ENCODE peak calls at places on chromosomes 6 and 20, in five cellular contexts. W is A549, U is GM12878, O is HepG2, D is K562. B is an unnamed sample.
A peak's percentile ranks its signal among the peaks of the same experiment; 100 is the strongest.

GRCh38 chr6:18246205-18246604 is 18.1 kb downstream of the DEK start:
- DNase-seq in W (no peak), U (no peak), O (no peak), D (no peak), B (no peak)

GRCh38 chr20:49691818-49692568 is 21.7 kb downstream of the B4GALT5 start:
- DNase-seq in W (no peak), U (no peak), O (no peak), D (no peak), B (no peak)

GRCh38 chr6:10960171-10960570 is 73.3 kb downstream of the SYCP2L start:
- DNase-seq in W (no peak), U (no peak), O (peak; percentile 29), D (no peak), B (no peak)

GRCh38 chr20:24650091-24650490 is 180.7 kb downstream of the SYNDIG1 start:
- DNase-seq in W (no peak), U (no peak), O (no peak), D (no peak), B (no peak)

GRCh38 chr6:41022294-41022693 is 16.7 kb downstream of the UNC5CL start:
- DNase-seq in W (no peak), U (no peak), O (no peak), D (no peak), B (no peak)

GRCh38 chr6:41878246-41878645 is 16.9 kb downstream of the USP49 start:
- DNase-seq in W (no peak), U (no peak), O (no peak), D (no peak), B (no peak)

GRCh38 chr6:136095961-136096360 is 154.2 kb downstream of the MTFR2 start:
- DNase-seq in W (no peak), U (no peak), O (no peak), D (no peak), B (no peak)

GRCh38 chr20:1451092-1451491 is 15.6 kb downstream of the NSFL1C start:
- DNase-seq in W (no peak), U (no peak), O (no peak), D (no peak), B (no peak)

GRCh38 chr20:1806456-1806855 is 88.8 kb upstream of the SIRPA start:
- DNase-seq in W (no peak), U (no peak), O (no peak), D (no peak), B (no peak)

GRCh38 chr6:143694560-143694959 is 16.8 kb downstream of the PHACTR2 start:
- DNase-seq in W (no peak), U (no peak), O (no peak), D (no peak), B (no peak)
- TF ChIP-seq ESRRA in W (no peak), U (no peak), O (no peak), D (no peak), B (no peak)

GRCh38 chr20:51609251-51609650 is 66.7 kb upstream of the NFATC2 start:
- DNase-seq in W (no peak), U (no peak), O (no peak), D (no peak), B (no peak)
- TF ChIP-seq CTCF in W (no peak), U (no peak), O (no peak), D (no peak), B (no peak)

GRCh38 chr20:60138263-60139127 is 180.3 kb downstream of the CDH26 start:
- DNase-seq in W (no peak), U (no peak), O (no peak), D (peak; percentile 18), B (no peak)
- TF ChIP-seq ESRRA in W (no peak), U (no peak), O (no peak), D (no peak), B (no peak)

GRCh38 chr6:89311853-89312531 is 3.1 kb downstream of the GABRR2 start:
- DNase-seq in W (no peak), U (no peak), O (peak; percentile 40), D (no peak), B (peak; percentile 70)
- TF ChIP-seq CTCF in W (peak; percentile 18), U (no peak), O (peak; percentile 95), D (peak; percentile 61), B (peak; percentile 8)

DNA sequence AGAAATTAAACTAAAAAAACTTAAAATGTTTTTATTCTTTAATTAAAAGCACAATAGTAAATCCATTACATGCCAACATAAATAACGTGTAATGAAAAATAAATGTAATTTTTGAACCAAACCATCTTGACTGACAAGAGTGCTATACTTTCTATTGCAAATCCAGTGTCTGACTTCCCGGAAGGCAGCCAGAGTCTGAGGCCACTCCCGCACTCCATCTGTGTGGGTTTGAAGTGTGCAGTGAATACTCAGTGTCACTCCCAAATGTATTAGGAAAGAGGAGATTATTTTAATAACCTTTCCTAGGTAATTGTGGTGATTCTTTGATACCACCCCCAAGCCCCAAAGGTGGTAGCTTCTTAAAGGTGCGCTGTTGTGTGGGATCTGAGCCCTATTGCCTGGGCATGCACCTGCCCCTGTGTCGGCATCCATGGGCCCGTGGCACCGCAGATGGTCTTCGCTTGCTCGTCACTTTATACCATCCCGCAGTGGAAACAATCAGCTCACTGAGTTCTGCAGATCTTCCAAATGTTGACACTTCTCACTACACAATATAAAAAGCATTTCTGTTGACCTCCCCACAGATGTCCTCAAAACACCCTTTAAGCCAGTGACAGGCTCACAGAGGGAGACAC is 391.2 kb downstream of the THBS2 start:
- DNase-seq in W (no peak), U (no peak), O (no peak), D (no peak), B (no peak)
- TF ChIP-seq ESRRA in W (no peak), U (no peak), O (no peak), D (no peak), B (no peak)

DNA sequence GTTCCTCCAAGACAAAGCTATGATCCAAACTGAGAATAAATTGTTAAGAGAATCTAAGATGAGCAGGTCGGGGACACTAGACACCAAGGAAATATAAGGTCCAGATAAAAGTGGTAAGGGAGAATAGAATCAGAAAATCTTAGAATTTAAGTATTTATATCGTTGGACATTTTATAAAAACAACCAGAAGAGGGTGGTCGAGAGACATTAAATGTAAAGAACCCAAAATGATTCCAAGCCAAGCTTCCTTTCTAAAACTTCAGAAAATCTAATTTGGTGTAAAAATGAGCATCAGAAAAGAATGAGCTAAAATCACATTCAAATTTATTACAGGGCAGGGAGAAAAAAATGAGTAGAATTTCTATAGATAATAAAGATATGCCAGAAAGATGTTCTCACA is 97.8 kb upstream of the OGFRL1 start:
- DNase-seq in W (no peak), U (no peak), O (peak; percentile 11), D (no peak), B (no peak)
- TF ChIP-seq CTCF in W (peak; percentile 59), U (peak; percentile 14), O (no peak), D (peak; percentile 38), B (no peak)